ENCODE peak calls at places on chromosomes 4 and X, in four cellular contexts. One of them, this sample, is unnamed.

GRCh38 chr4:10031663-10032590 is 10.6 kb upstream of the SLC2A9 start:
- DNase-seq in T-helper 17 cell: no peak
- DNase-seq in HT1080: no peak
- DNase-seq in anterior cingulate cortex: no peak
- DNase-seq in this sample: peak

GRCh38 chr4:145907827-145908226 is 30.8 kb downstream of the ZNF827 start:
- DNase-seq in T-helper 17 cell: no peak
- DNase-seq in HT1080: no peak
- DNase-seq in anterior cingulate cortex: no peak
- DNase-seq in this sample: no peak

GRCh38 chrX:69095260-69095659 is 70.0 kb downstream of the PJA1 start:
- DNase-seq in T-helper 17 cell: no peak
- DNase-seq in HT1080: no peak
- DNase-seq in anterior cingulate cortex: no peak
- DNase-seq in this sample: no peak

GRCh38 chr4:38323141-38323634 is 340.8 kb upstream of the KLF3 start:
- DNase-seq in T-helper 17 cell: no peak
- DNase-seq in HT1080: no peak
- DNase-seq in anterior cingulate cortex: no peak
- DNase-seq in this sample: peak

GRCh38 chrX:39309018-39309620 is 507.9 kb downstream of the MID1IP1 start:
- DNase-seq in T-helper 17 cell: peak
- DNase-seq in HT1080: peak
- DNase-seq in anterior cingulate cortex: peak
- DNase-seq in this sample: peak

GRCh38 chr4:26458104-26458503 is 32.2 kb downstream of the CCKAR start:
- DNase-seq in T-helper 17 cell: no peak
- DNase-seq in HT1080: peak
- DNase-seq in anterior cingulate cortex: no peak
- DNase-seq in this sample: no peak

GRCh38 chr4:76589402-76589801 is 154.4 kb downstream of the SHROOM3 start:
- DNase-seq in T-helper 17 cell: no peak
- DNase-seq in HT1080: peak
- DNase-seq in anterior cingulate cortex: no peak
- DNase-seq in this sample: peak

GRCh38 chrX:55389376-55389775 is 62.6 kb upstream of the MAGEH1 start:
- DNase-seq in T-helper 17 cell: no peak
- DNase-seq in HT1080: no peak
- DNase-seq in anterior cingulate cortex: no peak
- DNase-seq in this sample: no peak

GRCh38 chrX:1778817-1779216 is 164.0 kb downstream of the ASMT start:
- DNase-seq in T-helper 17 cell: no peak
- DNase-seq in HT1080: peak
- DNase-seq in anterior cingulate cortex: no peak
- DNase-seq in this sample: peak

GRCh38 chrX:24996096-24996709 is 19.6 kb downstream of the ARX start:
- DNase-seq in T-helper 17 cell: no peak
- DNase-seq in HT1080: no peak
- DNase-seq in anterior cingulate cortex: no peak
- DNase-seq in this sample: no peak

GRCh38 chr4:181909368-181909767 is 333.8 kb upstream of the TENM3 start:
- DNase-seq in T-helper 17 cell: no peak
- DNase-seq in HT1080: peak
- DNase-seq in anterior cingulate cortex: no peak
- DNase-seq in this sample: peak

GRCh38 chrX:84339507-84340364 is 151.7 kb upstream of the RPS6KA6 start:
- DNase-seq in T-helper 17 cell: no peak
- DNase-seq in HT1080: peak
- DNase-seq in anterior cingulate cortex: no peak
- DNase-seq in this sample: peak

GRCh38 chrX:24498975-24499374 is 33.9 kb downstream of the PDK3 start:
- DNase-seq in T-helper 17 cell: no peak
- DNase-seq in HT1080: no peak
- DNase-seq in anterior cingulate cortex: no peak
- DNase-seq in this sample: peak

GRCh38 chrX:120302434-120302833 is 8.8 kb downstream of the TMEM255A start:
- DNase-seq in T-helper 17 cell: no peak
- DNase-seq in HT1080: peak
- DNase-seq in anterior cingulate cortex: peak
- DNase-seq in this sample: peak

GRCh38 chr4:126851391-126851790 is 781.4 kb upstream of the INTU start:
- DNase-seq in T-helper 17 cell: no peak
- DNase-seq in HT1080: peak
- DNase-seq in anterior cingulate cortex: no peak
- DNase-seq in this sample: peak